ENCODE peak calls at places on chromosomes 7 and 10, in nine cellular contexts. P, T, O, J, S, W, I, V and B are unnamed samples.

GRCh38 chr7:80703272-80703671 is 64.8 kb downstream of the CD36 start:
- DNase-seq in W (no peak), P (no peak), V (no peak), I (no peak), O (no peak), S (no peak), T (no peak), J (no peak), B (no peak)

GRCh38 chr10:76975131-76975530 is 662.5 kb downstream of the KCNMA1 start:
- DNase-seq in P (no peak), I (no peak), W (no peak), T (no peak), S (no peak), O (no peak), V (peak), J (no peak), B (no peak)

GRCh38 chr7:92404170-92404614 is 43.1 kb upstream of the GATAD1 start:
- DNase-seq in W (no peak), P (no peak), O (no peak), J (no peak), V (no peak), I (no peak), T (no peak), S (no peak), B (no peak)

GRCh38 chr10:30542001-30542861 is 87.3 kb downstream of the LYZL2 start:
- DNase-seq in I (no peak), W (no peak), J (no peak), O (no peak), T (no peak), V (peak), P (no peak), S (no peak), B (no peak)

GRCh38 chr7:55130554-55131198 is 111.9 kb downstream of the EGFR start:
- DNase-seq in J (peak), W (peak), V (peak), O (peak), I (peak), T (no peak), P (peak), S (peak), B (no peak)

GRCh38 chr10:34710391-34710751 is 104.7 kb downstream of the PARD3 start:
- DNase-seq in P (no peak), V (peak), S (no peak), T (peak), J (peak), W (peak), I (no peak), O (no peak), B (no peak)

GRCh38 chr7:80450621-80451308 is 61.1 kb downstream of the GNAT3 start:
- DNase-seq in O (no peak), S (peak), W (peak), I (no peak), J (peak), P (no peak), V (peak), T (no peak), B (no peak)

GRCh38 chr10:124200011-124200410 is 106.6 kb upstream of the CHST15 start:
- DNase-seq in O (no peak), S (no peak), V (no peak), W (no peak), J (no peak), P (no peak), T (no peak), I (no peak), B (no peak)

GRCh38 chr7:66549466-66549865 is 79.2 kb upstream of the KCTD7 start:
- DNase-seq in I (peak), V (no peak), W (no peak), S (no peak), T (no peak), O (no peak), P (no peak), J (no peak), B (no peak)

GRCh38 chr10:92747600-92747999 is 57.8 kb downstream of the HHEX start:
- DNase-seq in J (no peak), O (no peak), I (no peak), P (no peak), S (no peak), V (no peak), T (peak), W (no peak), B (no peak)

GRCh38 chr7:102834466-102834865 is 78.3 kb upstream of the LRRC17 start:
- DNase-seq in W (no peak), J (no peak), P (no peak), V (peak), O (no peak), I (no peak), S (no peak), T (no peak), B (no peak)

GRCh38 chr10:118629211-118629610 is 33.8 kb upstream of the PRLHR start:
- DNase-seq in V (peak), P (no peak), I (no peak), W (no peak), O (no peak), J (no peak), T (no peak), S (no peak), B (no peak)

GRCh38 chr10:129936923-129937300 is 27.2 kb downstream of the EBF3 start:
- DNase-seq in W (no peak), S (no peak), T (no peak), I (peak), V (no peak), O (no peak), J (no peak), P (no peak), B (no peak)

GRCh38 chr10:63464402-63465292 is 1.1 kb downstream of the JMJD1C start:
- DNase-seq in T (peak), I (no peak), J (peak), W (no peak), S (peak), V (peak), P (no peak), O (no peak), B (no peak)

GRCh38 chr10:61855771-61856170 is 45.7 kb upstream of the ARID5B start:
- DNase-seq in T (no peak), S (no peak), I (no peak), W (no peak), J (no peak), V (no peak), O (no peak), P (no peak), B (no peak)

GRCh38 chr10:6671976-6672375 is 91.9 kb upstream of the PRKCQ start:
- DNase-seq in T (no peak), I (no peak), S (no peak), W (no peak), O (no peak), V (no peak), J (peak), P (peak), B (no peak)

GRCh38 chr10:18350340-18350739 is 210.1 kb downstream of the CACNB2 start:
- DNase-seq in S (no peak), J (no peak), P (no peak), O (no peak), T (no peak), I (no peak), V (no peak), W (no peak), B (no peak)

GRCh38 chr7:157673573-157673972 is 336.8 kb downstream of the DNAJB6 start:
- DNase-seq in O (no peak), V (no peak), P (no peak), J (no peak), W (no peak), S (no peak), I (peak), T (no peak), B (no peak)

GRCh38 chr7:33744293-33744692 is 161.0 kb upstream of the BMPER start:
- DNase-seq in V (peak), P (no peak), W (no peak), I (no peak), O (no peak), J (peak), S (no peak), T (no peak), B (no peak)

GRCh38 chr7:151873402-151873965 is 3.4 kb downstream of the PRKAG2 start:
- DNase-seq in T (no peak), O (no peak), S (no peak), V (no peak), W (no peak), I (peak), J (no peak), P (peak), B (no peak)

GRCh38 chr10:123516291-123516690 is 149.9 kb upstream of the GPR26 start:
- DNase-seq in O (no peak), T (no peak), J (no peak), S (no peak), V (no peak), I (peak), P (no peak), W (no peak), B (no peak)

GRCh38 chr7:43077732-43078391 is 34.6 kb upstream of the HECW1 start:
- DNase-seq in P (no peak), V (peak), O (no peak), I (no peak), W (no peak), T (no peak), S (no peak), J (peak), B (no peak)

GRCh38 chr7:6139189-6139996 is 108.2 kb downstream of the ANKRD61 start:
- DNase-seq in I (no peak), S (no peak), P (no peak), J (no peak), T (no peak), W (no peak), O (no peak), V (no peak), B (no peak)
- TF ChIP-seq CTCF in I (no peak), S (no peak), P (no peak), J (no peak), T (no peak), W (no peak), O (no peak), V (no peak), B (no peak)

GRCh38 chr7:109092268-109092667 is 522.6 kb downstream of the DNAJB9 start:
- DNase-seq in J (no peak), S (no peak), V (no peak), W (no peak), I (no peak), O (no peak), T (no peak), P (no peak), B (no peak)
- TF ChIP-seq CTCF in J (no peak), S (no peak), V (no peak), W (no peak), I (no peak), O (no peak), T (peak), P (no peak), B (no peak)

DNA sequence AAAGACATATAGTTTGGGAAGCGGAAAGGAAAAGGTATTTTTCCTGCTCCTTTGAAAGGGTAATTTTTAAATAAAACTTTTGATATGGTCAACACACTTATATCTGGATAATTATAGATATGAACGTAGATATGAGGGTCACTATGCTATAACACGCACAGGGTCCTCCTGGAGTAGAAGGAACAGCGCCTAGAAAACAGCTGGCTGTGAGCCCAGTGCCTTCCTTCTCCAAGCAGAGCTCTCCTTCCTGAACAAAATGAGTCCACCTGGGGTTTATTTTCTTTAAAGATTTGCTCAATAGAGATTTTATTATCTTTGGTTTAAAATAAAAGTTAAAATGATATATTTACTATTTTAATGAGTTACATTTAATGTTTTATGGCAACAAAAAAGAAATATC is 13.1 kb downstream of the STEAP1 start:
- DNase-seq in O (no peak), J (no peak), P (no peak), W (no peak), S (no peak), V (no peak), I (no peak), T (no peak), B (no peak)
- TF ChIP-seq CTCF in O (no peak), J (no peak), P (no peak), W (no peak), S (no peak), V (no peak), I (no peak), T (no peak), B (no peak)

DNA sequence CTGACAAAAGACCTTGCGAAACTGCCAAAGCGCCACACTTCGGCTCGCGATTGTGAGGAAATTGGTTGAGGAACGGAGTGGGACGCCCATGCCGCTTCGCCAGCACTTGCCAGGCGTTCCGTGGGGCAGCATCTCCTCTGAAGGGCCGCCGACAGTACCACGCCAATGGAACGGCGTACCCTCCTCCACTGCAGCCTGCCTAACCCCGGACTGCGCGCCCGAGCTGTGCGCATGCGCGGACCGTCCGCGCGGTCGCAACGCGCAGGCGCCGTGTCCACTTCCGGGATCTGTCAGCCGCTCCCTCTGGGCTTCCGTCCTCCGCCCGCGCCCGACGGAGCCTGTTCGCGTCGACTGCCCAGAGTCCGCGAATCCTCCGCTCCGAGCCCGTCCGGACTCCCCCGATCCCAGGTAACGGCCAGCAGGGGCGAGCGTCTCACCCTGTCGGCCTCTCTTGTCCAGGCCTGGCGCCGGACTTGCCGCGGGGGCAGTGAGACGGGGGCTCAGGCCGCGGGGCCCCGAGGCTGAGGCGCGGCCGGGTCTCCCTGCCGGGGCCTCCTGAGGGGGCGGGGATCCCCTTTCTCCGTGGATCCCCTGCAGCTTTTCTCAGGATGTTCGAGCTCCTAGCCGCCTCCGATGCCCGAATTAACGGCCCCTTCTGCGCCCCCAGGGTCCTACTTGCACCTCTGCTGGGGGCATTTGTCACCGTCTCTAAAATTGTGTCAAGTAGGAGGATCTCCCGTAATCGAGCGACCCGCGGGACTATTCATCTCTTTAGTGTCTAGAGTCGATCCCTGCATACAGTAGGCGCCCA is at the start of gene ARPC1A:
- DNase-seq in P (peak), S (peak), W (peak), O (peak), V (peak), J (peak), T (peak), I (peak), B (peak)
- TF ChIP-seq CTCF in P (peak), S (peak), W (peak), O (peak), V (peak), J (peak), T (no peak), I (no peak), B (no peak)

GRCh38 chr10:73215749-73216148 is 31.3 kb downstream of the DNAJC9 start:
- DNase-seq in S (no peak), O (no peak), V (no peak), J (no peak), W (no peak), I (no peak), P (no peak), T (no peak), B (no peak)

GRCh38 chr10:73217628-73218027 is 29.4 kb downstream of the DNAJC9 start:
- DNase-seq in O (no peak), S (no peak), T (no peak), P (no peak), W (no peak), I (no peak), J (no peak), V (no peak), B (no peak)

GRCh38 chr10:73219384-73219783 is 27.7 kb downstream of the DNAJC9 start:
- DNase-seq in T (no peak), V (no peak), S (no peak), P (no peak), O (no peak), I (no peak), W (no peak), J (no peak), B (no peak)

GRCh38 chr10:73220989-73221388 is 26.1 kb downstream of the DNAJC9 start:
- DNase-seq in W (no peak), O (no peak), T (no peak), S (no peak), V (no peak), J (no peak), P (no peak), I (no peak), B (no peak)

GRCh38 chr10:73218466-73219191 is 28.4 kb downstream of the DNAJC9 start:
- DNase-seq in S (no peak), J (peak), V (peak), O (no peak), I (no peak), T (no peak), W (peak), P (no peak), B (no peak)
- TF ChIP-seq CTCF in S (peak), J (peak), V (peak), O (peak), I (no peak), T (peak), W (peak), P (no peak), B (peak)

DNA sequence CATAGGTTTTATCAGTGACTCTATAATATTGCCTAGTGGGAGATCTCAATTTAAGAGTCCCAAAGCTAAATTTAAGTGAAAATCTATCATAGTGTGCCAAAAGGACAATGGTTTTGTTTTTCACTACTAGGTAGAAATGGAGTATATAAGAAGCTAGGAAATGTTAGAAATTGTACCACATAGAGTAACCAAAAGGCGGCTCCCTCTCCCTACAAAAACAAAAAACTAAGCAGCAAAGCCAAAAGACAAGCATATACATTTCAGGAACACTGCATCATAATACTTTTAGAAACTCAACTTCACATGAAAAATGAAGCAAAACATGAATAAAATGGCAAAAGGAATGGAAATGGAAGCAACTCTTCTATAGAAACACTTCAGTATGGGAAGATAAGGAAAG is 271.6 kb downstream of the CACNA2D1 start:
- DNase-seq in O (no peak), V (no peak), T (no peak), W (no peak), P (no peak), J (no peak), I (no peak), S (no peak), B (no peak)
- TF ChIP-seq CTCF in O (peak), V (no peak), T (no peak), W (no peak), P (no peak), J (no peak), I (no peak), S (peak), B (no peak)